ENCODE peak calls at places on chromosomes 7 and 10, in seven cellular contexts. Y is tibial artery, L is SK-N-SH, N is sigmoid colon, R is kidney epithelial cell, X is neuronal stem cell, V is brain microvascular endothelial cell. J is an unnamed sample. For H3K36me3, the result is how much of the 10 kb centered on the place peaks cover.

GRCh38 chr10:60575105-60575504 is 185.4 kb upstream of the ANK3 start:
- DNase-seq in V (no peak), X (no peak), R (no peak), N (no peak), L (no peak), Y (no peak), J (no peak)

GRCh38 chr7:153382591-153383225 is 623.2 kb downstream of the ACTR3B start:
- DNase-seq in R (no peak), X (no peak), V (no peak), Y (no peak), L (no peak), N (peak), J (no peak)

GRCh38 chr7:156123362-156123761 is 311.1 kb upstream of the SHH start:
- DNase-seq in N (no peak), L (no peak), V (no peak), R (no peak), X (no peak), Y (no peak), J (no peak)

GRCh38 chr10:103193107-103193819 is at the start of gene NT5C2:
- DNase-seq in R (no peak), X (peak), N (peak), V (peak), Y (peak), L (peak), J (peak)

GRCh38 chr10:93894516-93895378 is 969 bp downstream of the SLC35G1 start:
- DNase-seq in L (peak), X (no peak), V (no peak), Y (no peak), N (no peak), R (no peak), J (peak)

GRCh38 chr10:102135956-102136526 is 3.2 kb downstream of the PPRC1 start:
- DNase-seq in N (no peak), Y (no peak), R (no peak), L (no peak), X (no peak), V (no peak), J (no peak)

GRCh38 chr10:129507216-129507615 is 40.2 kb downstream of the MGMT start:
- DNase-seq in V (no peak), X (no peak), R (no peak), L (no peak), Y (no peak), N (no peak), J (no peak)

GRCh38 chr7:75624134-75624832 is 114.5 kb downstream of the HIP1 start:
- DNase-seq in V (no peak), Y (peak), X (no peak), N (peak), R (no peak), L (no peak), J (no peak)

GRCh38 chr7:93943816-93944540 is 22.4 kb downstream of the GNG11 start:
- DNase-seq in Y (no peak), V (no peak), R (no peak), L (no peak), X (no peak), N (no peak), J (no peak)

GRCh38 chr7:106773228-106773627 is 91.9 kb upstream of the PIK3CG start:
- DNase-seq in V (no peak), X (no peak), L (no peak), N (no peak), Y (no peak), R (no peak), J (no peak)

GRCh38 chr10:93039721-93040120 is 20.9 kb upstream of the CYP26C1 start:
- DNase-seq in V (peak), X (no peak), L (no peak), Y (no peak), N (no peak), R (no peak), J (peak)

GRCh38 chr7:150988230-150989226 is 2.3 kb upstream of the NOS3 start:
- DNase-seq in V (peak), N (no peak), R (no peak), X (peak), Y (peak), L (peak), J (peak)

GRCh38 chr10:86100581-86101061 is 266.0 kb downstream of the GRID1 start:
- DNase-seq in V (no peak), X (peak), L (peak), R (no peak), N (no peak), Y (no peak), J (peak)

GRCh38 chr7:158098125-158099030 is 489.2 kb downstream of the PTPRN2 start:
- DNase-seq in R (no peak), Y (no peak), L (no peak), X (no peak), N (peak), V (no peak), J (peak)

GRCh38 chr10:21523557-21524008 is 1.9 kb downstream of the SKIDA1 start:
- DNase-seq in X (no peak), Y (no peak), R (no peak), V (no peak), L (no peak), N (no peak), J (peak)

GRCh38 chr10:87551324-87551723 is 46.6 kb downstream of the MINPP1 start:
- DNase-seq in R (no peak), V (no peak), L (no peak), Y (no peak), N (no peak), X (no peak), J (no peak)

GRCh38 chr7:33055147-33055546 is 7.4 kb downstream of the NT5C3A start:
- DNase-seq in V (no peak), Y (no peak), L (no peak), N (no peak), R (no peak), X (no peak), J (no peak)

GRCh38 chr10:116263870-116264269 is 9.1 kb downstream of the GFRA1 start:
- DNase-seq in N (no peak), Y (no peak), R (no peak), V (no peak), L (no peak), X (no peak), J (no peak)

GRCh38 chr10:92419740-92420553 is 129.0 kb downstream of the MARCHF5 start:
- DNase-seq in V (peak), L (no peak), Y (no peak), R (peak), N (peak), X (no peak), J (no peak)

GRCh38 chr10:79475877-79476276 is 30.5 kb upstream of the ZCCHC24 start:
- DNase-seq in Y (no peak), R (no peak), X (no peak), V (no peak), L (no peak), N (no peak), J (no peak)

GRCh38 chr7:127718325-127718724 is 66.3 kb downstream of the SND1 start:
- DNase-seq in X (no peak), L (no peak), V (no peak), R (no peak), Y (no peak), N (no peak), J (no peak)

GRCh38 chr10:125727436-125727835 is 7.9 kb downstream of the EDRF1 start:
- DNase-seq in X (no peak), Y (no peak), N (no peak), L (no peak), R (no peak), V (no peak), J (no peak)
- H3K36me3 ChIP-seq in X (under half), Y (half or more), N (under half), L (half or more), R (under half), V (half or more), J (half or more)

DNA sequence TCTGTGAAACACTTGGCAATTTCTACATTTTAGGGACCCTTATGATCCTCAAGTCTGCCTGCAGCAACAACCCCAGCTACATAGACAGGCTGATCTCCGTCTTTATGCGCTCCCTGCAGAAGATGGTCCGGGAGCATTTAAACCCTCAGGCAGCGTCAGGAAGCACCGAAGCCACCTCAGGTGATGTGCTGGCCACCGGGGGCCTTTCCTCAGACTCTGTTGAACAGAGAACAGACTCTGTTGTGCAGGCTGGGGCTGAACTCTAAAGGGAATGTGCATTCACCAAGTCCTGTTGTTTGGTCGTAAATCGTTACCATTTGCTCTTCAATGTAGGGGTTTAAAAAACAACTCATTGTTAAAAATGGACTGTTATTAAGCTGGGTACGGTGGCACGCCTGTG is 86.3 kb downstream of the TRRAP start:
- DNase-seq in L (no peak), V (no peak), N (no peak), Y (no peak), R (no peak), X (no peak), J (no peak)
- H3K36me3 ChIP-seq in L (half or more), V (half or more), N (under half), Y (half or more), R (under half), X (under half), J (half or more)

GRCh38 chr7:21903074-21903786 is 42.5 kb downstream of the CDCA7L start:
- DNase-seq in R (no peak), X (no peak), Y (no peak), N (no peak), L (no peak), V (peak), J (no peak)
- H3K36me3 ChIP-seq in R (under half), X (under half), Y (half or more), N (under half), L (under half), V (under half), J (under half)

DNA sequence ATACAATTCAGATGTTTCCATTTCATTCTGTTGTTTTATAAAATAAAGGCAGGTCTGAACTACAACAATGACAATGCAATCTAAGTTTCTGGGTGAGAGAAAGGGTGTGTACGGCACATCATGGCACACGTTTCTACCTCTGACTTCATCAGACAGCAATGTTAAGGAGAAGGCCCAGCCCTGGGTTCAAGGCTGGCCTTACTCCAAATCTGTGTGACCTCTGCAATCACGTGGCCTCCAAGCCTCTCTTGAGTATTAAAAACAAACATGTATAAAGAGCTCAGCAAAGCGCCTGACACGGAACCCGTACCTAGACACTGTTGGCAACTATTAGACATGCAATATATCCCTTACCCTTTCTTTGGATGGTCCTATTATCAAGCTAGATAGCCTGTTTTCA is 114.1 kb downstream of the LARP4B start:
- DNase-seq in Y (no peak), N (no peak), R (no peak), V (no peak), L (no peak), X (no peak), J (no peak)
- H3K36me3 ChIP-seq in Y (half or more), N (under half), R (under half), V (half or more), L (half or more), X (half or more), J (half or more)

J was measured in HAP-1.